ENCODE peak calls at places on chromosomes 5 and 9, in four cellular contexts. M is H1, X is SK-N-SH, D is K562. K is an unnamed sample.

GRCh38 chr9:131982683-131983239 is 96.9 kb downstream of the MED27 start:
- DNase-seq in M (no peak), X (no peak), D (no peak), K (no peak)

GRCh38 chr5:30994170-30994569 is 199.3 kb upstream of the CDH6 start:
- DNase-seq in M (no peak), X (no peak), D (no peak), K (no peak)

GRCh38 chr9:98584059-98584458 is 124.7 kb downstream of the GABBR2 start:
- DNase-seq in M (no peak), X (no peak), D (no peak), K (no peak)

GRCh38 chr9:118533101-118533500 is 828.9 kb downstream of the TLR4 start:
- DNase-seq in M (no peak), X (no peak), D (no peak), K (no peak)

GRCh38 chr9:23343226-23343625 is 482.8 kb downstream of the ELAVL2 start:
- DNase-seq in M (no peak), X (no peak), D (no peak), K (no peak)

GRCh38 chr5:151022511-151023018 is 2.2 kb downstream of the GPX3 start:
- DNase-seq in M (no peak), X (no peak), D (peak; percentile 50), K (no peak)

GRCh38 chr9:28120241-28121025 is 547.2 kb upstream of the C9orf72 start:
- DNase-seq in M (no peak), X (peak; percentile 40), D (no peak), K (no peak)

GRCh38 chr9:129968690-129969485 is 74.1 kb downstream of the FNBP1 start:
- DNase-seq in M (no peak), X (no peak), D (no peak), K (no peak)

GRCh38 chr9:35367451-35367850 is 122.5 kb upstream of the RUSC2 start:
- DNase-seq in M (no peak), X (no peak), D (no peak), K (no peak)

GRCh38 chr5:173709761-173710160 is 93.3 kb upstream of the BOD1 start:
- DNase-seq in M (no peak), X (no peak), D (no peak), K (no peak)

GRCh38 chr5:57416246-57416996 is 66.2 kb downstream of the ACTBL2 start:
- DNase-seq in M (no peak), X (peak; percentile 74), D (no peak), K (no peak)

GRCh38 chr5:170791325-170791954 is 7.9 kb downstream of the GABRP start:
- DNase-seq in M (peak; percentile 89), X (peak; percentile 76), D (peak; percentile 24), K (peak; percentile 84)

GRCh38 chr9:9003184-9003583 is 1203.6 kb upstream of the DMAC1 start:
- DNase-seq in M (no peak), X (peak; percentile 1), D (no peak), K (peak; percentile 16)

GRCh38 chr5:9731159-9731558 is 101.0 kb upstream of the TAS2R1 start:
- DNase-seq in M (no peak), X (no peak), D (no peak), K (no peak)

GRCh38 chr9:127119319-127119709 is 3.1 kb downstream of the ANGPTL2 start:
- DNase-seq in M (no peak), X (no peak), D (no peak), K (no peak)
- TF ChIP-seq TEAD4 in M (no peak), X (no peak), D (no peak), K (no peak)

DNA sequence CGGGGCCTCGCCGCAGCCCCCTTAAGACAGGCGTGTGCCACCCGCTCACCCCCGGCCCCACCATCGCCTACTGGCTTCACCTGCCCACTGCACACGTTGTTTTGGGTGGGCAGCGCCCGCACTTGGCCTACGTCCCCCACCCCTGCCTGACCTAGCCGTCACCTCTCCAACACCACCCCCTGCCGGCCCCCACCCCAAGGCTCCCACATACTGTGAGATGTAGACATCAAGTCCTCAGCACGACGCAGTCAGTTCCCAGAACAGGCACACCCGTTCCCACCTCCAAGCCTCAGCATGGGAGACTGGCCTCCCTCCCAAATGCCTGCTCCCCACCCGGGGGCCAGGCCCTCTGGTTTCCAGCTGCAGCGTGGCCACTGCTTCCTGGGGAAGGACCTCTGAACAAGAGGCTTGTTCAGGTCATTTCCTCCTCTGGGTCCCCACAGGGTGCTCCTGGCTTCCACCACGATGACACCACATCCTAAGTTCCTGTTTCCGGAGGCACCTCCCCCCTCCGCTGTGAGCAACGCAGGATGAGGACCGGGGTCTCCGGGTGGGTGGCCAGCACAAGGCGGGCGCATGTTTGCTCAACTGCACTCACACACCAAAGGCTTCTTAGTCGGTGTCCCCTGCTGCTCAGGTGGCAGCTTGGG is 11.3 kb downstream of the DBN1 start:
- DNase-seq in M (no peak), X (no peak), D (no peak), K (no peak)
- TF ChIP-seq TEAD4 in M (no peak), X (no peak), D (no peak), K (no peak)

GRCh38 chr5:126801174-126801991 is 24.4 kb downstream of the LMNB1 start:
- DNase-seq in M (no peak), X (no peak), D (no peak), K (no peak)

GRCh38 chr5:126799780-126800179 is 22.8 kb downstream of the LMNB1 start:
- DNase-seq in M (no peak), X (no peak), D (no peak), K (no peak)

GRCh38 chr5:126805108-126805507 is 28.2 kb downstream of the LMNB1 start:
- DNase-seq in M (no peak), X (no peak), D (no peak), K (no peak)

DNA sequence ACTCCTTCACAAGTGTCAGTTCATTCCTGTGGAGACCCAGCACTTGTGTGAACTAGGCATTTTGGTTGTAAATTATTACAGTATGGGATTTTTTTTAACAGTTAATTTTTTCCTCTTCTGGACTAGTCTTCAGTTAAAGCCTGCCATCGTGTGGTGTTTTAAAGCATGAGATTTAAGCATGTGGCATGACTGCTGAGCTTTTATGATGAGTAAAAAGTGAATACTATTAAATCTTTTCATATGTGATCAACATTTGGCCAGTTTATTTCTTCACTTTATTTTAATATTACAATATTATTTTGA is 25.0 kb downstream of the LMNB1 start:
- DNase-seq in M (no peak), X (peak; percentile 24), D (no peak), K (no peak)
- TF ChIP-seq TEAD4 in M (no peak), X (no peak), D (no peak), K (no peak)

GRCh38 chr5:96663608-96664007 is 1.4 kb downstream of the CAST start:
- DNase-seq in M (no peak), X (no peak), D (no peak), K (no peak)

GRCh38 chr5:96658272-96658671 is 3.9 kb upstream of the CAST start:
- DNase-seq in M (no peak), X (no peak), D (no peak), K (no peak)

GRCh38 chr5:96662725-96663513 is 743 bp downstream of the CAST start:
- DNase-seq in M (peak; percentile 95), X (peak; percentile 88), D (peak; percentile 57), K (peak; percentile 91)

GRCh38 chr5:96661841-96662724 is at the start of gene CAST:
- DNase-seq in M (peak; percentile 87), X (peak; percentile 82), D (peak; percentile 24), K (peak; percentile 92)

DNA sequence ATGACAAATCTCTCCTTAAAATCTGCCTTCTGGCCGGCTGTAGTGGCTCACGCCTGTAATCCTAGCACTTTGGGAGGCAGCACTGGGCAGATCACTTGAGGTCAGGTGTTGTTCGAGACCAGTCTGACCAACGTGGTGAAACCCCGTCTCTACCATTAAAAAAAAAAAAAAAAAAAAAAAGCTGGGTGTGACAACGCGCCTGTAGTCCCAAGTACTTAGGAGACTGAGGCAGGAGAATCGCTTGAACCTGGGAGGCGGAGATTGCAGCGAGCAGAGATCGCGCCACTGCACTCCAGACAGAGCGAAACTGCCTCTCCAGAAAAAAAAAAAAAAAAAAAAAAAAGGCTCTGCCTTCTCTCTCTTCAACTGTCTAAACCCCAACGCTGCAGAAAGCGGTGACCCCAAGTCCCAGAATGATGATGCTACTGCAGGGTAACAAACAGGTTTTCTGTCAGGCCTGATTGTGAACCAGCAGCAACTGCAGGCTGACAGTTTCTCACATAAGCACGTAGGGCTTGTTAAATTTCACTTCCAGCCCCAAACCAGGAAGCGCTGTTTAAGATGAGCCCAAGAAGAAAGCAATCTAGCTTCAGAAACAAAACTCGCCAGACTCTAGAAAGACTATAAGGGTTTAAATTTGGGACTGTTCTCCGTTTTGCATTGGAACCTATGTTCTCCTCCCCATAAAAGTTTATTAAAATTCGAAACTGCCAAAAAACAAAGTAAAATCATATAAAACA is 905 bp upstream of the CAST start:
- DNase-seq in M (no peak), X (peak; percentile 6), D (no peak), K (no peak)
- TF ChIP-seq TEAD4 in M (no peak), X (no peak), D (no peak), K (no peak)

DNA sequence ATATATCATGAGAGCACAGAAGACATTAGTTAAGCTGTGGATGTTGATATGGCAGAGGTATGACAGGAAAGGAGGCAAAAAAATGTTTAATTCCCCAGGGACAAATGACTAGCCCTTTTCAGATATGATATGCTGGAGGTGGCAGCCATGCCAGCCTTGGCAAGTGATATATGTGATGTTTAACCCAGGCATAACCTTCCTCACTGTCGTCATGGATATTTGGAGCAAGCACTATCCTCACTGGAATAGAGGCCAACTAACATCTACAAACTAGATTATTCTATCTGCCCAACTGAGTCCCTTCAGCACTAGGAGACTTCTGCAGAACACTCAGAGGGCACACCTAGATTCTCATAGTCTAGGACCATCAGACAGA is 27.3 kb upstream of the SLC46A2 start:
- DNase-seq in M (no peak), X (no peak), D (no peak), K (no peak)
- TF ChIP-seq TEAD4 in M (no peak), X (no peak), D (no peak), K (no peak)

K was measured in WTC11.